ENCODE peak calls at places on chromosomes 2 and 18, in eight cellular contexts. O, N, E, B, I, J, V and Q are unnamed samples.

GRCh38 chr2:206855585-206856433 is 83.5 kb upstream of the CPO start:
- DNase-seq in O (no peak), N (no peak), E (no peak), B (no peak), I (no peak), J (no peak), V (no peak), Q (no peak)

GRCh38 chr2:187461294-187462261 is 13.5 kb upstream of the CALCRL start:
- DNase-seq in O (no peak), N (no peak), E (no peak), B (no peak), I (no peak), J (no peak), V (no peak), Q (no peak)

GRCh38 chr2:120517790-120518469 is 172.0 kb downstream of the INHBB start:
- DNase-seq in O (no peak), N (peak), E (no peak), B (no peak), I (no peak), J (no peak), V (no peak), Q (no peak)

GRCh38 chr2:42470706-42471105 is 23.1 kb downstream of the KCNG3 start:
- DNase-seq in O (no peak), N (no peak), E (no peak), B (no peak), I (no peak), J (no peak), V (no peak), Q (no peak)

GRCh38 chr2:162382283-162382682 is 38.4 kb downstream of the GCA start:
- DNase-seq in O (no peak), N (no peak), E (no peak), B (no peak), I (no peak), J (no peak), V (no peak), Q (no peak)

GRCh38 chr2:16362611-16363010 is 303.0 kb downstream of the CYRIA start:
- DNase-seq in O (no peak), N (no peak), E (no peak), B (no peak), I (no peak), J (no peak), V (no peak), Q (no peak)

GRCh38 chr2:49067971-49068370 is 86.3 kb downstream of the FSHR start:
- DNase-seq in O (no peak), N (no peak), E (no peak), B (no peak), I (no peak), J (no peak), V (no peak), Q (no peak)

GRCh38 chr18:58862851-58863538 is 1.7 kb upstream of the ZNF532 start:
- DNase-seq in O (no peak), N (peak), E (peak), B (no peak), I (no peak), J (no peak), V (no peak), Q (no peak)

GRCh38 chr2:224909885-224910517 is 132.3 kb downstream of the DOCK10 start:
- DNase-seq in O (peak), N (peak), E (peak), B (peak), I (no peak), J (no peak), V (no peak), Q (peak)

GRCh38 chr2:128736046-128736688 is 417.5 kb upstream of the HS6ST1 start:
- DNase-seq in O (no peak), N (peak), E (no peak), B (peak), I (no peak), J (no peak), V (no peak), Q (no peak)

GRCh38 chr18:27005589-27005988 is 140.1 kb upstream of the AQP4 start:
- DNase-seq in O (no peak), N (peak), E (no peak), B (no peak), I (no peak), J (no peak), V (no peak), Q (no peak)

GRCh38 chr18:45059695-45060094 is 379.0 kb downstream of the SETBP1 start:
- DNase-seq in O (peak), N (peak), E (no peak), B (no peak), I (no peak), J (no peak), V (no peak), Q (peak)

DNA sequence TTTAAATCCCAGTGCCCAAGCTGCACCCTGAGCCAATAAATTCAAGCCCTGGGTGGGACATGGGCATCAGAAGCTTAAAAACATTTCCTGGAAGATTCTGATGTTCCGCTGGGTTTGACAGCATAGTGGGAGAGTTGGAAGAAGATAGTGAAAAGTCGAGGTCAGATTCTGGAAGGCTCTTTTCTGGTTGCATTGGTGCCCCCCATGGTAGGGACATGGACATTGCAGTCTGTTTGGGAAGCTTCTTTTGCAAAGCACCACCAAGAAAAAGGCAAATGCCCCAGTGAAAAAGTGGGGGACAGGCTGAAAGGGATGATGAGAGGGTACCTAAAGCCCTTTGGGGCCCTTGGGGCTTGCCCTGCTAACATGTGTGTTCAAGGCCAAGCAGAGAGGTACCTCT is 21.0 kb downstream of the MERTK start:
- DNase-seq in O (no peak), N (no peak), E (no peak), B (no peak), I (no peak), J (no peak), V (no peak), Q (no peak)
- TF ChIP-seq CTCF in O (peak), N (peak), E (no peak), B (no peak), I (no peak), J (peak), V (peak), Q (no peak)

GRCh38 chr18:10977042-10977441 is 172.3 kb downstream of the PIEZO2 start:
- DNase-seq in O (no peak), N (no peak), E (no peak), B (no peak), I (no peak), J (no peak), V (no peak), Q (no peak)

GRCh38 chr18:10973579-10974260 is 175.6 kb downstream of the PIEZO2 start:
- DNase-seq in O (no peak), N (peak), E (no peak), B (no peak), I (no peak), J (no peak), V (no peak), Q (no peak)

GRCh38 chr18:10971717-10972116 is 177.7 kb downstream of the PIEZO2 start:
- DNase-seq in O (no peak), N (no peak), E (no peak), B (no peak), I (no peak), J (no peak), V (no peak), Q (no peak)
- TF ChIP-seq CTCF in O (no peak), N (no peak), E (no peak), B (no peak), I (no peak), J (no peak), V (no peak), Q (no peak)

DNA sequence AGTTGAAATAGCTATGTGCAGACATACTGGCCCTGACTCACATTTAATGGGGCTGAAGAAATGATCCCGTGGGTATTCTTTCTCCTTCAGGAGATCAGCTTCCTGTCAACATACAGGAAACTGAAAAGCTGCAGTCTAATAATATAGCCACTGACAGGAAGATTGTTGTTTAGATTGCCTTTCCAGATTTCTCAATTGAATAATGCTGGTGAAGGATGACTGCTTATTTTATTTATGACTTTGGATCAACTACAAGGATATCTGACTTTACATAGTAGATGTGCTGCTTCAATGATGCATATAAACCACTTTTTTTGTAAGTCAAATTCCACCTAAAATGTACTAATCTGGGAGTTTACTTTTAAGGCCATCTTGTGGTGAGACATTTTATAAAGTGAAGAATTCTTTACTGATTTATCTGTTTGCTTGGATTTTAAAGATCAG is 93.4 kb upstream of the MAP4K3 start:
- DNase-seq in O (peak), N (peak), E (no peak), B (no peak), I (no peak), J (no peak), V (no peak), Q (no peak)
- TF ChIP-seq CTCF in O (peak), N (peak), E (no peak), B (no peak), I (no peak), J (no peak), V (no peak), Q (no peak)

GRCh38 chr18:68733693-68734092 is 18.8 kb upstream of the TMX3 start:
- DNase-seq in O (no peak), N (peak), E (no peak), B (no peak), I (no peak), J (no peak), V (no peak), Q (no peak)
- TF ChIP-seq CTCF in O (peak), N (no peak), E (no peak), B (no peak), I (no peak), J (no peak), V (no peak), Q (no peak)

GRCh38 chr2:239225921-239226561 is 174.8 kb downstream of the HDAC4 start:
- DNase-seq in O (peak), N (peak), E (peak), B (no peak), I (no peak), J (no peak), V (no peak), Q (no peak)
- TF ChIP-seq CTCF in O (no peak), N (no peak), E (no peak), B (no peak), I (no peak), J (no peak), V (no peak), Q (no peak)

GRCh38 chr18:69992776-69993175 is 45.1 kb upstream of the CD226 start:
- DNase-seq in O (peak), N (peak), E (no peak), B (no peak), I (no peak), J (no peak), V (no peak), Q (no peak)
- TF ChIP-seq CTCF in O (no peak), N (no peak), E (no peak), B (no peak), I (no peak), J (no peak), V (no peak), Q (no peak)

GRCh38 chr2:234249006-234249405 is 198.5 kb downstream of the SPP2 start:
- DNase-seq in O (no peak), N (no peak), E (no peak), B (no peak), I (no peak), J (no peak), V (no peak), Q (no peak)

GRCh38 chr2:234247453-234248180 is 197.1 kb downstream of the SPP2 start:
- DNase-seq in O (no peak), N (no peak), E (no peak), B (no peak), I (no peak), J (no peak), V (no peak), Q (no peak)

GRCh38 chr2:234252766-234253165 is 202.3 kb downstream of the SPP2 start:
- DNase-seq in O (no peak), N (no peak), E (no peak), B (no peak), I (no peak), J (no peak), V (no peak), Q (no peak)

GRCh38 chr2:234251326-234252271 is 201.1 kb downstream of the SPP2 start:
- DNase-seq in O (peak), N (peak), E (no peak), B (no peak), I (no peak), J (no peak), V (no peak), Q (no peak)

DNA sequence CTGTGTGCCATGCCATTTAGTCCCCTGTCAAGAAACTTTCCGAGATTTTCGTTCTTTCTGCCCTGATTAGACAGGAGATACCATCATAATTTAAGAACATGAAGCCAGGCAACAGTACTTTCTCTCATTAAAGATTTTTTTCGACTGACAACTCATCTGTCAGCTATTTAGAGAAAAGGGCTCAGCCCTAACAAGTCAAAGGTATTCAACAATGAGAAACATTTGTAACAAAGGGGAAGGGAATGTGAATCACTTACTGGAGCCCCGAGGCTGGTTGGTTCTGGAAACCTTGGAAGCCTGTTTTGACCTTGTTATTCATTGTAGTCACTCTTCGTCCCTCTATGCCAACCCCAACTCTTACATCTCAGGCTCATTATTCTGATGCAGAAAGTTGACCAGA is 199.4 kb downstream of the SPP2 start:
- DNase-seq in O (peak), N (peak), E (no peak), B (no peak), I (no peak), J (no peak), V (no peak), Q (no peak)
- TF ChIP-seq CTCF in O (no peak), N (no peak), E (no peak), B (no peak), I (no peak), J (no peak), V (no peak), Q (no peak)